ENCODE peak calls at places on chromosome 6, in seven cellular contexts. One of them, this sample, is unnamed.

GRCh38 chr6:80449756-80450155 is 343.3 kb downstream of the BCKDHB start:
- DNase-seq in mesenchymal stem cell: no peak
- DNase-seq in NCI-H2171 treated with DMSO at 0.1 percent for 48 hours: no peak
- DNase-seq in mucosa of gallbladder: no peak
- DNase-seq in NCI-H1930: no peak
- DNase-seq in T-helper 1 cell: no peak
- DNase-seq in amniotic stem cell: no peak
- DNase-seq in this sample: no peak

GRCh38 chr6:128278876-128279275 is 241.5 kb downstream of the PTPRK start:
- DNase-seq in mesenchymal stem cell: peak
- DNase-seq in T-helper 1 cell: no peak
- DNase-seq in mucosa of gallbladder: no peak
- DNase-seq in NCI-H2171 treated with DMSO at 0.1 percent for 48 hours: no peak
- DNase-seq in NCI-H1930: no peak
- DNase-seq in amniotic stem cell: no peak
- DNase-seq in this sample: no peak

GRCh38 chr6:37525460-37526357 is 26.0 kb upstream of the CCDC167 start:
- DNase-seq in amniotic stem cell: no peak
- DNase-seq in NCI-H2171 treated with DMSO at 0.1 percent for 48 hours: no peak
- DNase-seq in mucosa of gallbladder: no peak
- DNase-seq in T-helper 1 cell: no peak
- DNase-seq in NCI-H1930: no peak
- DNase-seq in mesenchymal stem cell: peak
- DNase-seq in this sample: no peak

GRCh38 chr6:144411506-144412165 is 126.5 kb downstream of the UTRN start:
- DNase-seq in NCI-H2171 treated with DMSO at 0.1 percent for 48 hours: peak
- DNase-seq in NCI-H1930: no peak
- DNase-seq in amniotic stem cell: no peak
- DNase-seq in T-helper 1 cell: no peak
- DNase-seq in mucosa of gallbladder: no peak
- DNase-seq in mesenchymal stem cell: peak
- DNase-seq in this sample: no peak

GRCh38 chr6:31053873-31054272 is 43.6 kb downstream of the MUC22 start:
- DNase-seq in amniotic stem cell: no peak
- DNase-seq in mesenchymal stem cell: no peak
- DNase-seq in NCI-H2171 treated with DMSO at 0.1 percent for 48 hours: peak
- DNase-seq in mucosa of gallbladder: no peak
- DNase-seq in T-helper 1 cell: no peak
- DNase-seq in NCI-H1930: no peak
- DNase-seq in this sample: no peak

GRCh38 chr6:2688416-2689064 is 62.2 kb downstream of the MYLK4 start:
- DNase-seq in mucosa of gallbladder: no peak
- DNase-seq in mesenchymal stem cell: peak
- DNase-seq in NCI-H1930: no peak
- DNase-seq in amniotic stem cell: peak
- DNase-seq in T-helper 1 cell: no peak
- DNase-seq in NCI-H2171 treated with DMSO at 0.1 percent for 48 hours: peak
- DNase-seq in this sample: peak

GRCh38 chr6:133590814-133591213 is 298.1 kb upstream of the TCF21 start:
- DNase-seq in NCI-H1930: no peak
- DNase-seq in mesenchymal stem cell: no peak
- DNase-seq in NCI-H2171 treated with DMSO at 0.1 percent for 48 hours: peak
- DNase-seq in mucosa of gallbladder: no peak
- DNase-seq in amniotic stem cell: no peak
- DNase-seq in T-helper 1 cell: no peak
- DNase-seq in this sample: no peak

GRCh38 chr6:160054913-160055312 is 66.7 kb upstream of the SLC22A1 start:
- DNase-seq in mucosa of gallbladder: no peak
- DNase-seq in amniotic stem cell: no peak
- DNase-seq in NCI-H2171 treated with DMSO at 0.1 percent for 48 hours: no peak
- DNase-seq in mesenchymal stem cell: no peak
- DNase-seq in NCI-H1930: no peak
- DNase-seq in T-helper 1 cell: no peak
- DNase-seq in this sample: no peak

GRCh38 chr6:43313813-43314212 is 5.2 kb upstream of the CRIP3 start:
- DNase-seq in NCI-H2171 treated with DMSO at 0.1 percent for 48 hours: no peak
- DNase-seq in NCI-H1930: no peak
- DNase-seq in T-helper 1 cell: no peak
- DNase-seq in mesenchymal stem cell: no peak
- DNase-seq in mucosa of gallbladder: no peak
- DNase-seq in amniotic stem cell: no peak
- DNase-seq in this sample: no peak

GRCh38 chr6:170283212-170284081 is 7.4 kb downstream of the DLL1 start:
- DNase-seq in amniotic stem cell: no peak
- DNase-seq in mesenchymal stem cell: no peak
- DNase-seq in NCI-H1930: no peak
- DNase-seq in NCI-H2171 treated with DMSO at 0.1 percent for 48 hours: no peak
- DNase-seq in mucosa of gallbladder: no peak
- DNase-seq in T-helper 1 cell: no peak
- DNase-seq in this sample: no peak

GRCh38 chr6:4055420-4056041 is 23.4 kb downstream of the FAM217A start:
- DNase-seq in NCI-H2171 treated with DMSO at 0.1 percent for 48 hours: peak
- DNase-seq in mucosa of gallbladder: peak
- DNase-seq in T-helper 1 cell: no peak
- DNase-seq in amniotic stem cell: peak
- DNase-seq in mesenchymal stem cell: peak
- DNase-seq in NCI-H1930: no peak
- DNase-seq in this sample: peak

GRCh38 chr6:109867009-109867969 is 110.8 kb upstream of the GPR6 start:
- DNase-seq in amniotic stem cell: no peak
- DNase-seq in NCI-H2171 treated with DMSO at 0.1 percent for 48 hours: no peak
- DNase-seq in T-helper 1 cell: no peak
- DNase-seq in mesenchymal stem cell: peak
- DNase-seq in NCI-H1930: no peak
- DNase-seq in mucosa of gallbladder: peak
- DNase-seq in this sample: no peak

GRCh38 chr6:7590918-7591302 is 912 bp downstream of the SNRNP48 start:
- DNase-seq in T-helper 1 cell: no peak
- DNase-seq in mesenchymal stem cell: peak
- DNase-seq in NCI-H1930: no peak
- DNase-seq in mucosa of gallbladder: no peak
- DNase-seq in amniotic stem cell: no peak
- DNase-seq in NCI-H2171 treated with DMSO at 0.1 percent for 48 hours: no peak
- DNase-seq in this sample: no peak

GRCh38 chr6:12884983-12885382 is 168.4 kb downstream of the PHACTR1 start:
- DNase-seq in amniotic stem cell: no peak
- DNase-seq in mesenchymal stem cell: no peak
- DNase-seq in NCI-H2171 treated with DMSO at 0.1 percent for 48 hours: no peak
- DNase-seq in mucosa of gallbladder: no peak
- DNase-seq in NCI-H1930: no peak
- DNase-seq in T-helper 1 cell: no peak
- DNase-seq in this sample: no peak

GRCh38 chr6:155045561-155046404 is 50.7 kb downstream of the TIAM2 start:
- DNase-seq in T-helper 1 cell: no peak
- DNase-seq in NCI-H2171 treated with DMSO at 0.1 percent for 48 hours: no peak
- DNase-seq in amniotic stem cell: no peak
- DNase-seq in NCI-H1930: no peak
- DNase-seq in mucosa of gallbladder: no peak
- DNase-seq in mesenchymal stem cell: no peak
- DNase-seq in this sample: no peak

GRCh38 chr6:90062667-90063066 is 168.4 kb downstream of the GJA10 start:
- DNase-seq in NCI-H1930: no peak
- DNase-seq in NCI-H2171 treated with DMSO at 0.1 percent for 48 hours: no peak
- DNase-seq in mesenchymal stem cell: no peak
- DNase-seq in mucosa of gallbladder: no peak
- DNase-seq in amniotic stem cell: no peak
- DNase-seq in T-helper 1 cell: no peak
- DNase-seq in this sample: no peak

GRCh38 chr6:24568687-24569086 is 73.9 kb downstream of the ALDH5A1 start:
- DNase-seq in NCI-H2171 treated with DMSO at 0.1 percent for 48 hours: no peak
- DNase-seq in amniotic stem cell: no peak
- DNase-seq in NCI-H1930: no peak
- DNase-seq in mesenchymal stem cell: no peak
- DNase-seq in T-helper 1 cell: no peak
- DNase-seq in mucosa of gallbladder: no peak
- DNase-seq in this sample: no peak

GRCh38 chr6:5525209-5525608 is 263.9 kb downstream of the FARS2 start:
- DNase-seq in mucosa of gallbladder: no peak
- DNase-seq in NCI-H1930: no peak
- DNase-seq in mesenchymal stem cell: peak
- DNase-seq in T-helper 1 cell: no peak
- DNase-seq in amniotic stem cell: no peak
- DNase-seq in NCI-H2171 treated with DMSO at 0.1 percent for 48 hours: no peak
- DNase-seq in this sample: peak

GRCh38 chr6:49979584-49979983 is 10.2 kb upstream of the DEFB113 start:
- DNase-seq in mesenchymal stem cell: no peak
- DNase-seq in mucosa of gallbladder: no peak
- DNase-seq in NCI-H2171 treated with DMSO at 0.1 percent for 48 hours: no peak
- DNase-seq in T-helper 1 cell: no peak
- DNase-seq in NCI-H1930: no peak
- DNase-seq in amniotic stem cell: no peak
- DNase-seq in this sample: no peak

GRCh38 chr6:87487555-87487954 is 14.8 kb downstream of the SLC35A1 start:
- DNase-seq in amniotic stem cell: no peak
- DNase-seq in NCI-H1930: no peak
- DNase-seq in T-helper 1 cell: no peak
- DNase-seq in mesenchymal stem cell: peak
- DNase-seq in mucosa of gallbladder: no peak
- DNase-seq in NCI-H2171 treated with DMSO at 0.1 percent for 48 hours: no peak
- DNase-seq in this sample: no peak

GRCh38 chr6:124622351-124622750 is 339.9 kb upstream of the RNF217 start:
- DNase-seq in mucosa of gallbladder: no peak
- DNase-seq in amniotic stem cell: no peak
- DNase-seq in mesenchymal stem cell: no peak
- DNase-seq in T-helper 1 cell: no peak
- DNase-seq in NCI-H2171 treated with DMSO at 0.1 percent for 48 hours: no peak
- DNase-seq in NCI-H1930: no peak
- DNase-seq in this sample: no peak